ENCODE peak calls at places on chromosomes 13 and 19, in five cellular contexts. One of them, this sample, is unnamed.

GRCh38 chr19:1211494-1212234 is 6.1 kb downstream of the STK11 start:
- DNase-seq in NCI-H1092: no peak
- DNase-seq in GM12865: no peak
- DNase-seq in HFF-Myc: no peak
- DNase-seq in memory B cell: no peak
- DNase-seq in this sample: no peak

GRCh38 chr19:29666634-29667389 is 1.6 kb downstream of the PLEKHF1 start:
- DNase-seq in NCI-H1092: no peak
- DNase-seq in GM12865: peak; percentile 36
- DNase-seq in HFF-Myc: no peak
- DNase-seq in memory B cell: no peak
- DNase-seq in this sample: no peak

GRCh38 chr19:40139533-40140287 is 49.0 kb upstream of the ZNF780A start:
- DNase-seq in NCI-H1092: no peak
- DNase-seq in GM12865: peak; percentile 73
- DNase-seq in HFF-Myc: peak; percentile 12
- DNase-seq in memory B cell: peak; percentile 39
- DNase-seq in this sample: peak; percentile 14

GRCh38 chr13:113903361-113903760 is 39.5 kb upstream of the GAS6 start:
- DNase-seq in NCI-H1092: no peak
- DNase-seq in GM12865: no peak
- DNase-seq in HFF-Myc: no peak
- DNase-seq in memory B cell: no peak
- DNase-seq in this sample: no peak

GRCh38 chr19:4369888-4370260 is 26.5 kb downstream of the MPND start:
- DNase-seq in NCI-H1092: no peak
- DNase-seq in GM12865: peak; percentile 89
- DNase-seq in HFF-Myc: no peak
- DNase-seq in memory B cell: peak; percentile 50
- DNase-seq in this sample: no peak

GRCh38 chr13:74741732-74742131 is 607.5 kb upstream of the KLF12 start:
- DNase-seq in NCI-H1092: no peak
- DNase-seq in GM12865: no peak
- DNase-seq in HFF-Myc: no peak
- DNase-seq in memory B cell: no peak
- DNase-seq in this sample: no peak

GRCh38 chr19:50500060-50500752 is 10.8 kb downstream of the JOSD2 start:
- DNase-seq in NCI-H1092: no peak
- DNase-seq in GM12865: peak; percentile 38
- DNase-seq in HFF-Myc: no peak
- DNase-seq in memory B cell: no peak
- DNase-seq in this sample: no peak

GRCh38 chr19:4186087-4186993 is 3.9 kb downstream of the ANKRD24 start:
- DNase-seq in NCI-H1092: peak; percentile 64
- DNase-seq in GM12865: peak; percentile 79
- DNase-seq in HFF-Myc: peak; percentile 39
- DNase-seq in memory B cell: peak; percentile 66
- DNase-seq in this sample: no peak

GRCh38 chr13:47184311-47184710 is 287.5 kb upstream of the HTR2A start:
- DNase-seq in NCI-H1092: no peak
- DNase-seq in GM12865: no peak
- DNase-seq in HFF-Myc: no peak
- DNase-seq in memory B cell: no peak
- DNase-seq in this sample: peak; percentile 2

GRCh38 chr13:37385248-37385647 is 213.3 kb downstream of the POSTN start:
- DNase-seq in NCI-H1092: no peak
- DNase-seq in GM12865: no peak
- DNase-seq in HFF-Myc: no peak
- DNase-seq in memory B cell: no peak
- DNase-seq in this sample: no peak

GRCh38 chr19:3603121-3603841 is 3.4 kb downstream of the TBXA2R start:
- DNase-seq in NCI-H1092: no peak
- DNase-seq in GM12865: no peak
- DNase-seq in HFF-Myc: no peak
- DNase-seq in memory B cell: no peak
- DNase-seq in this sample: no peak

GRCh38 chr13:20340759-20341161 is 108.6 kb upstream of the GJB6 start:
- DNase-seq in NCI-H1092: no peak
- DNase-seq in GM12865: no peak
- DNase-seq in HFF-Myc: no peak
- DNase-seq in memory B cell: no peak
- DNase-seq in this sample: no peak

GRCh38 chr19:39032164-39032918 is at the start of gene FBXO27:
- DNase-seq in NCI-H1092: no peak
- DNase-seq in GM12865: no peak
- DNase-seq in HFF-Myc: no peak
- DNase-seq in memory B cell: no peak
- DNase-seq in this sample: no peak

GRCh38 chr19:48726573-48726972 is 7.0 kb upstream of the MAMSTR start:
- DNase-seq in NCI-H1092: no peak
- DNase-seq in GM12865: peak; percentile 37
- DNase-seq in HFF-Myc: no peak
- DNase-seq in memory B cell: peak; percentile 44
- DNase-seq in this sample: no peak

GRCh38 chr13:96967248-96967745 is 27.0 kb downstream of the OXGR1 start:
- DNase-seq in NCI-H1092: no peak
- DNase-seq in GM12865: no peak
- DNase-seq in HFF-Myc: no peak
- DNase-seq in memory B cell: no peak
- DNase-seq in this sample: no peak

GRCh38 chr19:7983286-7983950 is 22.0 kb downstream of the ELAVL1 start:
- DNase-seq in NCI-H1092: no peak
- DNase-seq in GM12865: no peak
- DNase-seq in HFF-Myc: no peak
- DNase-seq in memory B cell: no peak
- DNase-seq in this sample: no peak

GRCh38 chr13:30845297-30846214 is 60.5 kb upstream of the MEDAG start:
- DNase-seq in NCI-H1092: no peak
- DNase-seq in GM12865: peak; percentile 40
- DNase-seq in HFF-Myc: no peak
- DNase-seq in memory B cell: no peak
- DNase-seq in this sample: no peak

GRCh38 chr19:7482584-7483439 is 6.0 kb downstream of the PEX11G start:
- DNase-seq in NCI-H1092: no peak
- DNase-seq in GM12865: no peak
- DNase-seq in HFF-Myc: no peak
- DNase-seq in memory B cell: no peak
- DNase-seq in this sample: no peak

This sample was measured in HS-5.